ENCODE peak calls at places on chromosomes 6 and 20, in ten cellular contexts. A, I, N, Y, F, R, L, M, S and T are unnamed samples.
A peak's percentile ranks its signal among the peaks of the same experiment; 100 is the strongest.

GRCh38 chr6:99348823-99349619 is 453 bp downstream of the FAXC start:
- DNase-seq in A (peak; percentile 4), I (no peak), N (peak; percentile 76), Y (peak; percentile 19), F (peak; percentile 3), R (no peak), L (no peak), M (no peak), S (peak; percentile 37), T (no peak)

GRCh38 chr20:57392512-57393271 is 1.5 kb downstream of the RBM38 start:
- DNase-seq in A (no peak), I (no peak), N (peak; percentile 82), Y (peak; percentile 48), F (no peak), R (no peak), L (no peak), M (no peak), S (no peak), T (peak; percentile 65)

GRCh38 chr6:15841937-15842698 is 179.3 kb upstream of the DTNBP1 start:
- DNase-seq in A (no peak), I (peak; percentile 66), N (no peak), Y (no peak), F (no peak), R (no peak), L (no peak), M (peak; percentile 16), S (no peak), T (peak; percentile 69)

GRCh38 chr20:47150403-47151152 is 205.9 kb downstream of the ZMYND8 start:
- DNase-seq in A (peak; percentile 82), I (peak; percentile 81), N (peak; percentile 88), Y (peak; percentile 83), F (peak; percentile 73), R (peak; percentile 7), L (peak; percentile 91), M (peak; percentile 60), S (peak; percentile 63), T (peak; percentile 75)

GRCh38 chr6:110661426-110661825 is 153.8 kb downstream of the CDK19 start:
- DNase-seq in A (peak; percentile 72), I (no peak), N (no peak), Y (no peak), F (no peak), R (no peak), L (no peak), M (no peak), S (no peak), T (no peak)

GRCh38 chr6:2763876-2764540 is 1.2 kb upstream of the WRNIP1 start:
- DNase-seq in A (no peak), I (no peak), N (no peak), Y (no peak), F (no peak), R (no peak), L (no peak), M (no peak), S (no peak), T (no peak)

GRCh38 chr6:10256113-10256690 is 158.7 kb downstream of the TFAP2A start:
- DNase-seq in A (peak; percentile 63), I (no peak), N (no peak), Y (peak; percentile 32), F (no peak), R (no peak), L (peak; percentile 22), M (no peak), S (no peak), T (no peak)

GRCh38 chr20:43827940-43828562 is 86.6 kb upstream of the TOX2 start:
- DNase-seq in A (no peak), I (no peak), N (no peak), Y (no peak), F (no peak), R (no peak), L (no peak), M (no peak), S (no peak), T (peak; percentile 40)

GRCh38 chr6:156029296-156029985 is 573.8 kb upstream of the NOX3 start:
- DNase-seq in A (no peak), I (no peak), N (no peak), Y (no peak), F (no peak), R (no peak), L (no peak), M (no peak), S (no peak), T (no peak)

GRCh38 chr20:11755071-11755881 is 162.4 kb upstream of the BTBD3 start:
- DNase-seq in A (peak; percentile 60), I (no peak), N (no peak), Y (no peak), F (no peak), R (no peak), L (peak; percentile 50), M (no peak), S (peak; percentile 1), T (no peak)

DNA sequence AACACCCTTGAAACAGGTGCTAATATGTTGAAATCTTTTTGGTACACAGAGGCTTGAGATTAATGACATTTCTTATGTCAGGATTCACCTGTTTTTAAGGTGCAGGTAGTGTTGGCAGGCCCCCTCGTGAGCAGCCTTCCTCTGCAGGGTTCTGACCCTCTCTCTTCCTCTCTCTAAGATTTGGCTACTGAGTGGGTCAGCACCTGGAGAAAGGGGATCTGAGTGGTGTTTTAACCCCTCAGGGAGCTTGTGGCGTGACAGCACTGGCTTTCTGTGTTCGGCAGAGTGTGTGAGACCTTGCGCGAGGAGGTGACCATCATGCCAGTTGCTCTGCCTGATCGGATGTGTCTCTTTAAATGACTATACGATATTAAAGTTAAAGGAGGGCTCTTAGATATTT is 37.1 kb downstream of the HIVEP1 start:
- DNase-seq in A (no peak), I (no peak), N (no peak), Y (no peak), F (no peak), R (no peak), L (no peak), M (no peak), S (no peak), T (no peak)
- H3K27ac ChIP-seq in A (no peak overlapping the region), I (no peak overlapping the region), N (no peak overlapping the region), Y (no peak overlapping the region), F (no peak overlapping the region), R (no peak overlapping the region), L (no peak overlapping the region), M (no peak overlapping the region), S (no peak overlapping the region), T (no peak overlapping the region)

GRCh38 chr6:25277857-25278256 is 1.3 kb upstream of the CARMIL1 start:
- DNase-seq in A (peak; percentile 46), I (no peak), N (no peak), Y (no peak), F (peak; percentile 14), R (no peak), L (no peak), M (no peak), S (no peak), T (no peak)

GRCh38 chr6:25280617-25280990 is 1.4 kb downstream of the CARMIL1 start:
- DNase-seq in A (peak; percentile 12), I (no peak), N (no peak), Y (no peak), F (no peak), R (no peak), L (peak; percentile 32), M (no peak), S (no peak), T (no peak)

GRCh38 chr6:25278557-25278913 is 639 bp upstream of the CARMIL1 start:
- DNase-seq in A (no peak), I (no peak), N (no peak), Y (no peak), F (no peak), R (no peak), L (peak; percentile 62), M (no peak), S (no peak), T (no peak)

GRCh38 chr6:25278914-25279747 is at the start of gene CARMIL1:
- DNase-seq in A (peak; percentile 90), I (peak; percentile 91), N (peak; percentile 93), Y (peak; percentile 92), F (peak; percentile 52), R (no peak), L (peak; percentile 92), M (peak; percentile 57), S (peak; percentile 94), T (peak; percentile 79)

GRCh38 chr6:25279748-25280616 is 808 bp downstream of the CARMIL1 start:
- DNase-seq in A (peak; percentile 19), I (peak; percentile 73), N (peak; percentile 79), Y (peak; percentile 15), F (no peak), R (no peak), L (peak; percentile 46), M (no peak), S (no peak), T (no peak)
- H3K27ac ChIP-seq in A (peak overlapping the region; percentile 67), I (peak overlapping the region; percentile 89), N (peak overlapping the region; percentile 16), Y (no peak overlapping the region), F (no peak overlapping the region), R (peak overlapping the region; percentile 31), L (no peak overlapping the region), M (peak overlapping the region; percentile 82), S (no peak overlapping the region), T (peak overlapping the region; percentile 76)

DNA sequence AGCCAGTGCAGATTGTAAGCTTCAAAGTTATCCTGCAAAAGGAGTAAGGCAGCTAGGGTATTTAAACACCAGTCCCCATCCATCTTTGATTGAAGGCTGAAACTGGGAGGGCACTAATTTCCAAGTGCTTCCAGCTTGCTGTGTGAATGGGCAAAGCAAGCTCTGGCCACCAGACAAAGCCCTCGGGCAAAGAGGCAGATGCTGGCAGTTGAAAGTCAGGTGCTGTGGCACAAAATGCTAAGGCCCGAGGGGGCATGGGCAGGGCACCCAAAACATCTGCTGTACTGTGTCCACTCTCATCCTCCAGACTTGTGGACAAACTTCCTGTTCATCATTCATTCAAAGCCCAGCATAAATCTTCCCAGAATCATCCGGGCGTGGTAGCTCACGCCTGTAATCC is 62.9 kb downstream of the TRMT6 start:
- DNase-seq in A (no peak), I (no peak), N (no peak), Y (no peak), F (no peak), R (no peak), L (no peak), M (no peak), S (no peak), T (no peak)
- H3K27ac ChIP-seq in A (no peak overlapping the region), I (no peak overlapping the region), N (no peak overlapping the region), Y (no peak overlapping the region), F (no peak overlapping the region), R (no peak overlapping the region), L (no peak overlapping the region), M (no peak overlapping the region), S (no peak overlapping the region), T (peak overlapping the region; percentile 97)

GRCh38 chr6:119100115-119100514 is 21.7 kb upstream of the FAM184A start:
- DNase-seq in A (no peak), I (no peak), N (no peak), Y (no peak), F (no peak), R (no peak), L (no peak), M (no peak), S (no peak), T (no peak)

DNA sequence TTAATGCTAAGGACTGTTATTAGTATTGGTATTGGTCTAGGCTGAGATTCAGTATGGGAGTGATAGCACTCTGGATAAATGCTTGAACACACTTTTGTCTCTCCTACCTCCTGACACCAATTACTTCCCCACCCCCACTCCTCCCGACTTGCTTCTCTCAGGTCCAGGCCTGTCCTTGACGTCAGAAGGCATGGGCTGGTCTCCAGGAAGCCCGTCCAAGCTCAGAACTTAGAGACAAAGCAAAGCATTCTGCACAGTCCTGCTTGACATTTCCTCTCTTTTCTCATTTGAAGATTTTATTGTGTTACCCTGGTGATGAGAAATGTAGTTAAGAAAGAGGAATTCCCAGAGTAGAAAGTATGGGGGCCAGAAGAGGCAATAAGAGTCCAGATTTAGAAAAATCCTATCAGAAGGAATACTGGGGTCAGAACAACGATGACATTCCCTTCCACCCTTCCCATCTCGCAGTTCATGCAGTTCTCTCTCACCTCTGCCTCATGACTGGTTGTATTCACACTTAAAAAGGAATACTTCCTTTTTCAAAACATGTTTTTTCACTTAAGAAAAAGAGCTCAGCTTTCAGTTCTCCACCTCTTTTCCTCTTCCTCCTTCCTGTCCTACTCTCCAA is 18.3 kb upstream of the FAM184A start:
- DNase-seq in A (no peak), I (peak; percentile 84), N (peak; percentile 78), Y (no peak), F (peak; percentile 3), R (no peak), L (no peak), M (peak; percentile 94), S (no peak), T (peak; percentile 86)
- H3K27ac ChIP-seq in A (no peak overlapping the region), I (peak overlapping the region; percentile 18), N (no peak overlapping the region), Y (no peak overlapping the region), F (no peak overlapping the region), R (no peak overlapping the region), L (no peak overlapping the region), M (peak overlapping the region; percentile 74), S (no peak overlapping the region), T (no peak overlapping the region)